ENCODE peak calls at places on chromosomes 11 and 22, in eight cellular contexts. J, O, H, S, U, Y, V and P are unnamed samples.

GRCh38 chr22:47169801-47170140 is 407.3 kb downstream of the TBC1D22A start:
- DNase-seq in J (no peak), U (no peak), Y (no peak), O (peak), V (peak), S (no peak), H (no peak), P (no peak)

GRCh38 chr11:65459552-65459951 is 37.0 kb downstream of the NEAT1 start:
- DNase-seq in U (no peak), Y (no peak), J (no peak), O (no peak), H (no peak), S (no peak), V (peak), P (no peak)

GRCh38 chr22:36879775-36880174 is 19.0 kb downstream of the NCF4 start:
- DNase-seq in S (peak), J (peak), U (peak), V (no peak), H (no peak), Y (no peak), O (no peak), P (no peak)

GRCh38 chr11:127042445-127042844 is 41.9 kb upstream of the KIRREL3 start:
- DNase-seq in V (no peak), Y (no peak), J (no peak), H (no peak), U (peak), O (no peak), S (peak), P (no peak)

GRCh38 chr11:131685206-131685605 is 314.8 kb downstream of the NTM start:
- DNase-seq in S (no peak), J (no peak), H (no peak), Y (no peak), V (no peak), U (no peak), O (no peak), P (no peak)

GRCh38 chr22:24157783-24158170 is 23.5 kb upstream of the SUSD2 start:
- DNase-seq in H (no peak), V (peak), Y (no peak), J (no peak), S (no peak), O (no peak), U (no peak), P (no peak)

GRCh38 chr11:126357055-126357962 is 1.8 kb downstream of the ST3GAL4 start:
- DNase-seq in V (peak), U (no peak), J (no peak), O (no peak), H (no peak), Y (no peak), S (no peak), P (no peak)

GRCh38 chr11:118152552-118153471 is at the start of gene SCN4B:
- DNase-seq in V (no peak), O (peak), S (peak), J (peak), H (peak), U (no peak), Y (no peak), P (peak)

GRCh38 chr22:22744412-22745224 is 100.2 kb downstream of the GGTLC2 start:
- DNase-seq in S (no peak), H (no peak), J (no peak), Y (no peak), O (no peak), U (no peak), V (no peak), P (no peak)

GRCh38 chr11:116788534-116788933 is 711 bp upstream of the ZPR1 start:
- DNase-seq in S (no peak), V (no peak), Y (no peak), J (no peak), O (no peak), H (no peak), U (no peak), P (no peak)

GRCh38 chr11:122180435-122180834 is 64.4 kb upstream of the BLID start:
- DNase-seq in U (peak), V (no peak), Y (peak), H (peak), O (no peak), S (peak), J (peak), P (peak)

GRCh38 chr22:36239150-36239400 is 252 bp downstream of the APOL2 start:
- DNase-seq in J (no peak), V (no peak), Y (no peak), S (no peak), O (no peak), U (no peak), H (no peak), P (no peak)

GRCh38 chr11:119509969-119510401 is 87.0 kb upstream of the THY1 start:
- DNase-seq in H (peak), Y (peak), J (peak), U (peak), O (no peak), S (peak), V (no peak), P (peak)

GRCh38 chr22:35227248-35227647 is 30.0 kb upstream of the HMGXB4 start:
- DNase-seq in Y (no peak), S (no peak), J (no peak), O (no peak), V (no peak), U (no peak), H (peak), P (no peak)

GRCh38 chr22:28670691-28671261 is 8.9 kb downstream of the TTC28 start:
- DNase-seq in U (no peak), H (peak), V (no peak), S (peak), O (no peak), J (no peak), Y (no peak), P (peak)

GRCh38 chr11:1939006-1939626 is 8.0 kb upstream of the MRPL23 start:
- DNase-seq in J (no peak), Y (no peak), U (no peak), S (no peak), O (peak), H (no peak), V (peak), P (no peak)

GRCh38 chr11:20474951-20475517 is 87.5 kb downstream of the PRMT3 start:
- DNase-seq in J (no peak), U (no peak), O (no peak), Y (no peak), H (peak), V (no peak), S (no peak), P (no peak)

GRCh38 chr11:117573326-117573725 is 223.7 kb downstream of the DSCAML1 start:
- DNase-seq in O (no peak), H (no peak), J (no peak), V (no peak), Y (no peak), U (no peak), S (no peak), P (no peak)

GRCh38 chr11:26930518-26931247 is 63.2 kb upstream of the FIBIN start:
- DNase-seq in V (no peak), H (no peak), Y (peak), O (no peak), S (peak), J (peak), U (peak), P (peak)

GRCh38 chr11:66081505-66081904 is 11.4 kb downstream of the PACS1 start:
- DNase-seq in H (peak), S (no peak), J (peak), Y (no peak), O (no peak), U (no peak), V (peak), P (peak)

GRCh38 chr11:33797879-33798278 is 23.6 kb upstream of the FBXO3 start:
- DNase-seq in S (no peak), V (no peak), J (no peak), H (no peak), Y (no peak), U (no peak), O (no peak), P (no peak)

GRCh38 chr22:43363580-43364435 is 20.6 kb upstream of the SCUBE1 start:
- DNase-seq in U (no peak), S (no peak), O (no peak), J (no peak), H (no peak), Y (no peak), V (no peak), P (no peak)

GRCh38 chr11:113664069-113664980 is 41.8 kb downstream of the TMPRSS5 start:
- DNase-seq in O (no peak), Y (peak), U (peak), V (no peak), S (peak), J (no peak), H (no peak), P (peak)

GRCh38 chr22:20086101-20086599 is 6.1 kb downstream of the DGCR8 start:
- DNase-seq in Y (no peak), S (no peak), H (no peak), O (no peak), U (no peak), V (peak), J (no peak), P (no peak)

GRCh38 chr22:48035897-48036296 is 1273.4 kb downstream of the TBC1D22A start:
- DNase-seq in Y (no peak), H (no peak), O (no peak), V (no peak), U (no peak), S (no peak), J (no peak), P (no peak)

DNA sequence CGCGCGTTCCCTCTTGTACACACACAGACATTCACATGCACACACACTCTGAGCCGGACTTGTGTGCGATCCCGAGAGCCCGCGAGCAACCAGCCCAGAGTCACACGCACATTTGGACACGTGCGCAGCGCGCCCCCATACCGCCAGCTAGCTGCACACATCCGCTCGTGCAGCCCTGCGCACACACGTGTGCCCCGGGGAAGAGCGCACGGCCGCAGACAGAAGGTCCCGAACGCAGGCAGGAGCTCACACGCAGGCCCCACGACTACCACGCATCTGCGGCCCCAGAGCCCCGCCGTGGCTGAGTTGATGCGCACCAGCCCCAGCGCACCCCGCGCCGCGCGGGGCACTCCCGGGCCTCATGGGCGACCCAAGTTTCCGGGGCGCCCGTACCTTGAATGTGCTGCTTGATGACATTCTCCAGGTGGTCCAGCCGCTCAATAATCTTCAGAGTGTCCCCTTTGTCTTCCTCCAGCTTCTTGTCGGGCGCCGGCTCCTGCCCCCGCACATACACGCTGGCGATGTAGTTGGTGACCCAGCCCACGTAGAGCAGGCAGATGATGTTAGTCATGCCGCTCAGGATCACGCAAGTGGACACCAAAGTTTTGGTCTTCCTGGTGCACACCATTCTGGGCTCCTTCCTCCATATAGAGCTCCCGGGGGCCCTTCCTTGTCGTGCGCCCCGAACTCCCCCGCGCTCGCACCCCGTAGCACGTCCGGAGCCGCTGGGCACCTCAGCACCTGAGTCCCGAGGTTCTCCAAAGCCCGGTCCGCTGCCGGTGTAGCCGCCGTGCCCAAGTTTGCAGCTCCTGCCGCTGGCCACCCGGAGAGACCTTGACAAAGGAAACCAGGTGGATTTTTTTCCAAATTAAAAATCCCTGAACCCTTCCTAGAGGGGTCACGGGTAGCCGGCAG is 582 bp downstream of the GALNT18 start:
- DNase-seq in S (peak), O (peak), Y (no peak), J (no peak), V (peak), H (peak), U (no peak), P (peak)
- TF ChIP-seq CTCF in S (no peak), O (no peak), Y (no peak), J (no peak), V (no peak), H (no peak), U (no peak), P (no peak)

DNA sequence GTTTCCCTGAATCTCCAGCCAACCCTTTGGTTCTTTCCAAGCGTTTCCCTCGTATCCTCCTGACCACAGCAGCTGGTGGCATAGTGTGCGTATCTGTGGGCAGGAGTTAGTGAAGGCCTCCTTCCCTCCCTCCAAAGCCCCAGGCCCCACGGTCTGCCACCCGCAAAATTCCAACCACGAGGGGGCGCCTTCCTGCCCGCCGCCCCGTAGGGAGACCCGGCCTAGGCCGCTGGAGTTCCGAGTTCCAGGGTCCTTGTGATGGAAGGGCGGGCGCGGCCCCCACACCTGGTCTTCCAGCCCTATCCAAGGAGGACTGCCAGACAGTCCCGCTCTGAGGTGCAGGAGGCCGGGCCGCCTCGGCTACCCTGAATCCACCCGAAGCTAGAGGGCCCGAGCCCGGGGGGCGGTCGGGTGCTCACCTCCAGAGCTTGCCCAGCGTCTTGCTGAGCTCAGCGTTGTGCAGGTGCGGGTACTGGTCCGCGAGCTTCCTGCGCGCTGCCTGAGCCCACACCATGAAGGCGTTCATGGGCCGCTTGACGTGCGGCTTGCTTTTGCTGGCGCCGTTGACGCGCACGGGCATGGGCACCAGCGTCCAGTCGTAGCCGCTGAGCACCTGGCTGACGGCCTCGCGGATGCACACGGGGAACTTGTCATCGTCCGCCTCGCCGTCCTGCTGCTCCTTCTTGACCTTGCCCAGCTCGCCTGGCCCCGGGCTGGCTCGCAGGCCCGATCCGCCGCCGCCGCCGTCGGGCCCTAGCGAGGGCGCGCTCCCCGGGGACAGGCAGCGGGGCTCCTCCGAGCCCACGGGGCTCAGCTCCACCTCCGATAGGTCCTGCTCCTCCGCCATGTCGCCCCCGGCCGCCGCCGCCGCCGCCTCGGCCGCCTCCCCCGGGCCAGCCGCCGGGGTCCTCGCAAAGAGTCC is 1.2 kb downstream of the SOX10 start:
- DNase-seq in S (no peak), U (no peak), J (no peak), V (no peak), Y (no peak), O (no peak), H (no peak), P (no peak)
- H3K4me3 ChIP-seq in S (no peak), U (no peak), J (no peak), V (no peak), Y (no peak), O (no peak), H (no peak), P (no peak)

DNA sequence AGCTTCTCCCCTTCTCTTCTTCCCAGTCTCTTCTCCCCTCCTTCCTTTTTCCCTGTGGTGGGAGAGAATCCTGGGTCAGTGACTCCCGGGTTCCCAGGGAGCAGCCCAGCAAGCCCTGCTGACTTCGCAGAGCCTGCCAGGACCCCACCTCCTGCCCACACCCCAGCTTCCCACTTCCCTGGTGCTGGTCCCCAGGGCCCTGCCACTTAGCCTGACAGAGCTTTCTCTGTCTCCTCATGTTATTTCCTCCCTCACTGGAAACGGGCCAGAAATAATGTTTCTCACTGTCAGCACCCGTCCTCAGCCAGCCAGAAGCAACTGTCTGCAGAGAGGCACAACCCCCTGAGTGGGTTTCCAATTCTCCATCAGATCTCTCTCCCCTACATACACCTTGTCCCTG is 27.1 kb downstream of the C11orf96 start:
- DNase-seq in O (no peak), H (no peak), S (no peak), V (no peak), Y (no peak), U (no peak), J (peak), P (peak)
- TF ChIP-seq CTCF in O (no peak), H (no peak), S (no peak), V (no peak), Y (no peak), U (no peak), J (no peak), P (no peak)

DNA sequence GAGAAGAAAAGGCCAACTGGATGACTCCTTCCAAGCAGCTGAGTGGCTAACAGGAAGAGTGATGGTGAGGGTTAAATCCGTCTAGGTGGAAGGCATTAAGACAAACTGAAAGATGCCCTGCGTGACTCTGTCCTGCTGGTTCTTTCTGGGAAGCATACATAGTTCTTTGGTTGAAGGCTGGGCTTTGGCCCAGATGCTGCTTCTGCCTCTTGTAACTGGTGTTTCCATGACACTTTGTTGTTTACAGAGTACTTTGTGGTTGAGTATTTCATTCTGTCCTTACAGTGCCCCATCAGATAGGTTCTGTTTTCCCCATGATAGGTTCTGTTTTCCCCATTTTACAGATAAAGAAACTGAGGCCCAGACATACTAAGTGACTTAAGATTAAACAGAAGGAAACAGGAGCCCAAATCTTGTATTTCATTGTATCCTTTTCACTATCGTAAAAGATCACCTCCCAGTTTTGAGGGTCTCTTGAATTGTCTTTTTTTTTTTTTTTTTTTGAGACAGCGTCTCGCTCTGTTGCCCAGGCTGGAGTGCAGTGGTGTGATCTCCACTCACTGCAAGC is 124.3 kb upstream of the RASSF10 start:
- DNase-seq in V (no peak), Y (no peak), U (no peak), O (no peak), H (no peak), S (peak), J (no peak), P (peak)
- H3K4me3 ChIP-seq in V (no peak), Y (no peak), U (no peak), O (no peak), H (no peak), S (no peak), J (no peak), P (no peak)

GRCh38 chr22:39068033-39068785 is 8.9 kb upstream of the APOBEC3G start:
- DNase-seq in U (no peak), O (no peak), S (no peak), Y (no peak), V (no peak), J (no peak), H (no peak), P (no peak)
- TF ChIP-seq CTCF in U (no peak), O (no peak), S (no peak), Y (no peak), V (peak), J (no peak), H (no peak), P (peak)

GRCh38 chr11:74100735-74101134 is 70.1 kb downstream of the C2CD3 start:
- DNase-seq in S (no peak), O (no peak), U (no peak), Y (no peak), J (no peak), V (no peak), H (no peak), P (no peak)

GRCh38 chr11:74094393-74094792 is 76.4 kb downstream of the C2CD3 start:
- DNase-seq in U (no peak), J (no peak), Y (no peak), H (no peak), O (no peak), V (no peak), S (no peak), P (no peak)

GRCh38 chr11:74100231-74100630 is 70.6 kb downstream of the C2CD3 start:
- DNase-seq in U (no peak), J (no peak), O (no peak), V (no peak), H (no peak), S (no peak), Y (no peak), P (no peak)

GRCh38 chr11:74092425-74092824 is 78.4 kb downstream of the C2CD3 start:
- DNase-seq in Y (no peak), S (no peak), H (no peak), J (no peak), O (no peak), U (no peak), V (no peak), P (no peak)

GRCh38 chr11:74097838-74098237 is 73.0 kb downstream of the C2CD3 start:
- DNase-seq in H (no peak), O (no peak), S (no peak), Y (no peak), V (no peak), J (no peak), U (no peak), P (no peak)
- H3K4me3 ChIP-seq in H (no peak), O (no peak), S (no peak), Y (no peak), V (no peak), J (no peak), U (no peak), P (no peak)

DNA sequence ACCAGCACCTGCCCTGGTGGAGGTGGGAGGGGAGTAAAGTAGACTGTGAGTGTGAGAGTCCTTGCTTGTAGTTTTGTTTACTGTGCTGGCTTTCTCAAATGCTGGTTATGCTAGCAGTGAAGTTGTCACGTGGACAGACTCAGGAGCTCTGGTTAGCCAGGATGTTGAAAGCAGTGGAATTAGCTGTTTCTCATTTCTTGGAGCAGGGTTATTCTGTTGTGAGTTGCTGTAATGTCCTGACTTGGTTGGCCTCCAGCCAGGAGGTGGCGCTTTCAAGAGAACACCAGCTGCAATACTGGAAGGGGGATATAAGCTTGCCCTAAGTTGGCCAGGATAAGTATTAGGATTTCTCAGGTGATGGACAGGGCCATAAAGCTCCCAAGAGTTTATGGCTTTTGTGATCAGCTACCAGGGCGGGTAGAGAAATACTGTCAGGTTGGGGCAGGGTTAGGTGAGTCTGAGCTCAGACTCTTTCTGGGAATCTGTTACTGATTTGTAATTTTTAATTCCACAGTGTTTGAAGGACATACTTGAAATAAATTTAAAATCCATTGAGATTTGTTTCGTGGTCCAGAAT is 13.7 kb downstream of the CYP2D6 start:
- DNase-seq in Y (no peak), O (peak), H (no peak), V (no peak), J (peak), S (peak), U (no peak), P (peak)
- TF ChIP-seq CTCF in Y (no peak), O (no peak), H (peak), V (no peak), J (no peak), S (no peak), U (no peak), P (no peak)